ENCODE peak calls at places on chromosomes 4 and X, in ten cellular contexts. One of them, this sample, is unnamed.

GRCh38 chrX:44908198-44908597 is 35.2 kb downstream of the KDM6A start:
- DNase-seq in LoVo: no peak
- DNase-seq in activated T-cell treated with anti-CD3 and anti-CD28 coated beads, Interleukin-2, amount 50 U/mL, for 4 hours: no peak
- DNase-seq in cardiac fibroblast: peak
- DNase-seq in stimulated activated naive B cell treated with anti-CD40 and anti-IgM and Interleukin-4, amounts not matched to agents 10 μg/mL and 1 μg/mL and 100 μg/mL, for 72 hours: no peak
- DNase-seq in iris pigment epithelial cell: peak
- DNase-seq in mesothelial cell of epicardium: no peak
- DNase-seq in hippocampal formation: no peak
- DNase-seq in RPMI7951: peak
- DNase-seq in NCI-H1694: no peak
- DNase-seq in this sample: no peak

GRCh38 chrX:32614707-32615106 is 596.6 kb downstream of the DMD start:
- DNase-seq in RPMI7951: no peak
- DNase-seq in hippocampal formation: no peak
- DNase-seq in mesothelial cell of epicardium: no peak
- DNase-seq in cardiac fibroblast: no peak
- DNase-seq in iris pigment epithelial cell: no peak
- DNase-seq in NCI-H1694: no peak
- DNase-seq in activated T-cell treated with anti-CD3 and anti-CD28 coated beads, Interleukin-2, amount 50 U/mL, for 4 hours: no peak
- DNase-seq in stimulated activated naive B cell treated with anti-CD40 and anti-IgM and Interleukin-4, amounts not matched to agents 10 μg/mL and 1 μg/mL and 100 μg/mL, for 72 hours: no peak
- DNase-seq in LoVo: no peak
- DNase-seq in this sample: no peak

GRCh38 chrX:55159556-55159955 is 60.6 kb upstream of the PAGE5 start:
- DNase-seq in NCI-H1694: no peak
- DNase-seq in stimulated activated naive B cell treated with anti-CD40 and anti-IgM and Interleukin-4, amounts not matched to agents 10 μg/mL and 1 μg/mL and 100 μg/mL, for 72 hours: no peak
- DNase-seq in activated T-cell treated with anti-CD3 and anti-CD28 coated beads, Interleukin-2, amount 50 U/mL, for 4 hours: no peak
- DNase-seq in cardiac fibroblast: no peak
- DNase-seq in hippocampal formation: no peak
- DNase-seq in LoVo: no peak
- DNase-seq in RPMI7951: no peak
- DNase-seq in mesothelial cell of epicardium: no peak
- DNase-seq in iris pigment epithelial cell: no peak
- DNase-seq in this sample: no peak

GRCh38 chrX:42943051-42943450 is 165.1 kb upstream of the PPP1R2C start:
- DNase-seq in NCI-H1694: no peak
- DNase-seq in stimulated activated naive B cell treated with anti-CD40 and anti-IgM and Interleukin-4, amounts not matched to agents 10 μg/mL and 1 μg/mL and 100 μg/mL, for 72 hours: no peak
- DNase-seq in hippocampal formation: no peak
- DNase-seq in LoVo: peak
- DNase-seq in mesothelial cell of epicardium: no peak
- DNase-seq in RPMI7951: no peak
- DNase-seq in activated T-cell treated with anti-CD3 and anti-CD28 coated beads, Interleukin-2, amount 50 U/mL, for 4 hours: no peak
- DNase-seq in iris pigment epithelial cell: no peak
- DNase-seq in cardiac fibroblast: no peak
- DNase-seq in this sample: peak

GRCh38 chr4:8607603-8608481 is 15.3 kb downstream of the CPZ start:
- DNase-seq in mesothelial cell of epicardium: peak
- DNase-seq in cardiac fibroblast: peak
- DNase-seq in activated T-cell treated with anti-CD3 and anti-CD28 coated beads, Interleukin-2, amount 50 U/mL, for 4 hours: peak
- DNase-seq in RPMI7951: no peak
- DNase-seq in hippocampal formation: no peak
- DNase-seq in NCI-H1694: no peak
- DNase-seq in stimulated activated naive B cell treated with anti-CD40 and anti-IgM and Interleukin-4, amounts not matched to agents 10 μg/mL and 1 μg/mL and 100 μg/mL, for 72 hours: no peak
- DNase-seq in LoVo: no peak
- DNase-seq in iris pigment epithelial cell: no peak
- DNase-seq in this sample: peak

GRCh38 chr4:103306870-103307345 is 108.8 kb upstream of the CENPE start:
- DNase-seq in cardiac fibroblast: no peak
- DNase-seq in LoVo: no peak
- DNase-seq in activated T-cell treated with anti-CD3 and anti-CD28 coated beads, Interleukin-2, amount 50 U/mL, for 4 hours: no peak
- DNase-seq in RPMI7951: no peak
- DNase-seq in iris pigment epithelial cell: no peak
- DNase-seq in stimulated activated naive B cell treated with anti-CD40 and anti-IgM and Interleukin-4, amounts not matched to agents 10 μg/mL and 1 μg/mL and 100 μg/mL, for 72 hours: no peak
- DNase-seq in mesothelial cell of epicardium: no peak
- DNase-seq in NCI-H1694: no peak
- DNase-seq in hippocampal formation: peak
- DNase-seq in this sample: peak

GRCh38 chr4:88697588-88698329 is at the start of gene NAP1L5:
- DNase-seq in RPMI7951: peak
- DNase-seq in stimulated activated naive B cell treated with anti-CD40 and anti-IgM and Interleukin-4, amounts not matched to agents 10 μg/mL and 1 μg/mL and 100 μg/mL, for 72 hours: peak
- DNase-seq in mesothelial cell of epicardium: no peak
- DNase-seq in LoVo: peak
- DNase-seq in hippocampal formation: peak
- DNase-seq in NCI-H1694: peak
- DNase-seq in cardiac fibroblast: peak
- DNase-seq in activated T-cell treated with anti-CD3 and anti-CD28 coated beads, Interleukin-2, amount 50 U/mL, for 4 hours: peak
- DNase-seq in iris pigment epithelial cell: peak
- DNase-seq in this sample: no peak

GRCh38 chr4:148081745-148082144 is 349.9 kb downstream of the ARHGAP10 start:
- DNase-seq in mesothelial cell of epicardium: no peak
- DNase-seq in LoVo: no peak
- DNase-seq in cardiac fibroblast: no peak
- DNase-seq in RPMI7951: no peak
- DNase-seq in activated T-cell treated with anti-CD3 and anti-CD28 coated beads, Interleukin-2, amount 50 U/mL, for 4 hours: no peak
- DNase-seq in iris pigment epithelial cell: no peak
- DNase-seq in hippocampal formation: no peak
- DNase-seq in NCI-H1694: no peak
- DNase-seq in stimulated activated naive B cell treated with anti-CD40 and anti-IgM and Interleukin-4, amounts not matched to agents 10 μg/mL and 1 μg/mL and 100 μg/mL, for 72 hours: no peak
- DNase-seq in this sample: no peak

GRCh38 chrX:48800574-48801280 is 1.1 kb upstream of the HDAC6 start:
- DNase-seq in hippocampal formation: no peak
- DNase-seq in LoVo: no peak
- DNase-seq in activated T-cell treated with anti-CD3 and anti-CD28 coated beads, Interleukin-2, amount 50 U/mL, for 4 hours: no peak
- DNase-seq in mesothelial cell of epicardium: no peak
- DNase-seq in cardiac fibroblast: no peak
- DNase-seq in stimulated activated naive B cell treated with anti-CD40 and anti-IgM and Interleukin-4, amounts not matched to agents 10 μg/mL and 1 μg/mL and 100 μg/mL, for 72 hours: no peak
- DNase-seq in iris pigment epithelial cell: no peak
- DNase-seq in NCI-H1694: no peak
- DNase-seq in RPMI7951: no peak
- DNase-seq in this sample: no peak

GRCh38 chr4:3648731-3649130 is 116.5 kb upstream of the LRPAP1 start:
- DNase-seq in cardiac fibroblast: no peak
- DNase-seq in activated T-cell treated with anti-CD3 and anti-CD28 coated beads, Interleukin-2, amount 50 U/mL, for 4 hours: no peak
- DNase-seq in LoVo: no peak
- DNase-seq in mesothelial cell of epicardium: no peak
- DNase-seq in RPMI7951: no peak
- DNase-seq in iris pigment epithelial cell: no peak
- DNase-seq in hippocampal formation: no peak
- DNase-seq in stimulated activated naive B cell treated with anti-CD40 and anti-IgM and Interleukin-4, amounts not matched to agents 10 μg/mL and 1 μg/mL and 100 μg/mL, for 72 hours: no peak
- DNase-seq in NCI-H1694: no peak
- DNase-seq in this sample: no peak

GRCh38 chr4:1201851-1202525 is 29.6 kb upstream of the SPON2 start:
- DNase-seq in cardiac fibroblast: peak
- DNase-seq in mesothelial cell of epicardium: no peak
- DNase-seq in stimulated activated naive B cell treated with anti-CD40 and anti-IgM and Interleukin-4, amounts not matched to agents 10 μg/mL and 1 μg/mL and 100 μg/mL, for 72 hours: peak
- DNase-seq in LoVo: no peak
- DNase-seq in RPMI7951: no peak
- DNase-seq in NCI-H1694: no peak
- DNase-seq in iris pigment epithelial cell: peak
- DNase-seq in hippocampal formation: no peak
- DNase-seq in activated T-cell treated with anti-CD3 and anti-CD28 coated beads, Interleukin-2, amount 50 U/mL, for 4 hours: peak
- DNase-seq in this sample: no peak

GRCh38 chr4:83387922-83388676 is 53.5 kb upstream of the HPSE start:
- DNase-seq in LoVo: no peak
- DNase-seq in RPMI7951: peak
- DNase-seq in iris pigment epithelial cell: no peak
- DNase-seq in stimulated activated naive B cell treated with anti-CD40 and anti-IgM and Interleukin-4, amounts not matched to agents 10 μg/mL and 1 μg/mL and 100 μg/mL, for 72 hours: no peak
- DNase-seq in mesothelial cell of epicardium: no peak
- DNase-seq in cardiac fibroblast: peak
- DNase-seq in NCI-H1694: no peak
- DNase-seq in activated T-cell treated with anti-CD3 and anti-CD28 coated beads, Interleukin-2, amount 50 U/mL, for 4 hours: no peak
- DNase-seq in hippocampal formation: no peak
- DNase-seq in this sample: no peak

GRCh38 chr4:1772869-1773538 is 20.1 kb upstream of the FGFR3 start:
- DNase-seq in mesothelial cell of epicardium: no peak
- DNase-seq in iris pigment epithelial cell: no peak
- DNase-seq in NCI-H1694: peak
- DNase-seq in hippocampal formation: no peak
- DNase-seq in activated T-cell treated with anti-CD3 and anti-CD28 coated beads, Interleukin-2, amount 50 U/mL, for 4 hours: no peak
- DNase-seq in cardiac fibroblast: no peak
- DNase-seq in LoVo: no peak
- DNase-seq in RPMI7951: no peak
- DNase-seq in stimulated activated naive B cell treated with anti-CD40 and anti-IgM and Interleukin-4, amounts not matched to agents 10 μg/mL and 1 μg/mL and 100 μg/mL, for 72 hours: no peak
- DNase-seq in this sample: no peak

GRCh38 chrX:45872480-45872879 is 671.8 kb upstream of the DIPK2B start:
- DNase-seq in hippocampal formation: no peak
- DNase-seq in RPMI7951: no peak
- DNase-seq in stimulated activated naive B cell treated with anti-CD40 and anti-IgM and Interleukin-4, amounts not matched to agents 10 μg/mL and 1 μg/mL and 100 μg/mL, for 72 hours: no peak
- DNase-seq in LoVo: no peak
- DNase-seq in iris pigment epithelial cell: no peak
- DNase-seq in cardiac fibroblast: no peak
- DNase-seq in mesothelial cell of epicardium: no peak
- DNase-seq in activated T-cell treated with anti-CD3 and anti-CD28 coated beads, Interleukin-2, amount 50 U/mL, for 4 hours: no peak
- DNase-seq in NCI-H1694: no peak
- DNase-seq in this sample: no peak

GRCh38 chrX:141701081-141701480 is 2.5 kb upstream of the SPANXD start:
- DNase-seq in iris pigment epithelial cell: peak
- DNase-seq in stimulated activated naive B cell treated with anti-CD40 and anti-IgM and Interleukin-4, amounts not matched to agents 10 μg/mL and 1 μg/mL and 100 μg/mL, for 72 hours: no peak
- DNase-seq in RPMI7951: peak
- DNase-seq in cardiac fibroblast: peak
- DNase-seq in NCI-H1694: no peak
- DNase-seq in LoVo: no peak
- DNase-seq in mesothelial cell of epicardium: no peak
- DNase-seq in activated T-cell treated with anti-CD3 and anti-CD28 coated beads, Interleukin-2, amount 50 U/mL, for 4 hours: no peak
- DNase-seq in hippocampal formation: no peak
- DNase-seq in this sample: no peak

This sample was measured in HuH-7.